ENCODE peak calls at places on chromosomes 16 and 17, in five cellular contexts. E, O, N, P and G are unnamed samples.
A peak's percentile ranks its signal among the peaks of the same experiment; 100 is the strongest.

GRCh38 chr16:8946544-8946943 is 17.2 kb downstream of the USP7 start:
- DNase-seq in E (no peak), O (peak; percentile 53), N (no peak), P (no peak), G (no peak)

GRCh38 chr16:18958621-18959578 is 24.8 kb upstream of the TMC7 start:
- DNase-seq in E (no peak), O (no peak), N (no peak), P (no peak), G (no peak)

GRCh38 chr17:9090641-9091096 is 69.4 kb downstream of the NTN1 start:
- DNase-seq in E (no peak), O (no peak), N (no peak), P (no peak), G (no peak)

GRCh38 chr16:58110590-58111330 is 18.4 kb downstream of the CFAP20 start:
- DNase-seq in E (no peak), O (no peak), N (no peak), P (no peak), G (no peak)

GRCh38 chr17:54974758-54975157 is 6.2 kb downstream of the STXBP4 start:
- DNase-seq in E (no peak), O (no peak), N (no peak), P (no peak), G (no peak)

GRCh38 chr17:19386276-19386863 is 620 bp downstream of the MFAP4 start:
- DNase-seq in E (no peak), O (no peak), N (peak; percentile 91), P (no peak), G (peak; percentile 67)

GRCh38 chr17:81156866-81157805 is 8.2 kb upstream of the PVALEF start:
- DNase-seq in E (no peak), O (no peak), N (no peak), P (no peak), G (no peak)

GRCh38 chr17:43389022-43389947 is 9.5 kb upstream of the ARL4D start:
- DNase-seq in E (no peak), O (peak; percentile 87), N (peak; percentile 89), P (peak; percentile 63), G (peak; percentile 78)

GRCh38 chr16:9469512-9469911 is 378.1 kb downstream of the HAPSTR1 start:
- DNase-seq in E (no peak), O (no peak), N (no peak), P (no peak), G (no peak)

GRCh38 chr16:58026705-58027340 is 1.3 kb downstream of the MMP15 start:
- DNase-seq in E (no peak), O (no peak), N (no peak), P (no peak), G (no peak)

GRCh38 chr17:550041-550398 is 164.6 kb downstream of the VPS53 start:
- DNase-seq in E (no peak), O (no peak), N (no peak), P (no peak), G (no peak)

GRCh38 chr16:17947165-17947564 is 389.4 kb downstream of the NPIPA8 start:
- DNase-seq in E (no peak), O (no peak), N (no peak), P (no peak), G (no peak)

GRCh38 chr16:61324044-61324443 is 712.2 kb downstream of the CDH8 start:
- DNase-seq in E (no peak), O (no peak), N (no peak), P (no peak), G (no peak)

GRCh38 chr17:15507001-15507400 is 39.6 kb upstream of the CDRT4 start:
- DNase-seq in E (no peak), O (no peak), N (no peak), P (no peak), G (no peak)

GRCh38 chr17:39171933-39172332 is 6.0 kb upstream of the ARL5C start:
- DNase-seq in E (no peak), O (no peak), N (no peak), P (no peak), G (no peak)

GRCh38 chr17:8143581-8144400 is 8.4 kb downstream of the PER1 start:
- DNase-seq in E (no peak), O (no peak), N (peak; percentile 26), P (no peak), G (no peak)

GRCh38 chr17:40558300-40558584 is 7.0 kb downstream of the CCR7 start:
- DNase-seq in E (no peak), O (peak; percentile 0), N (no peak), P (no peak), G (no peak)

GRCh38 chr16:29738514-29738913 is 7.3 kb downstream of the C16orf54 start:
- DNase-seq in E (no peak), O (peak; percentile 82), N (no peak), P (no peak), G (no peak)
- H3K4me3 ChIP-seq in E (no peak overlapping the region), O (no peak overlapping the region), N (no peak overlapping the region), P (no peak overlapping the region), G (no peak overlapping the region)

GRCh38 chr16:15464401-15465186 is 30.2 kb downstream of the BMERB1 start:
- DNase-seq in E (no peak), O (no peak), N (no peak), P (no peak), G (no peak)
- H3K4me3 ChIP-seq in E (no peak overlapping the region), O (no peak overlapping the region), N (no peak overlapping the region), P (no peak overlapping the region), G (no peak overlapping the region)

GRCh38 chr17:72122002-72122310 is 1.1 kb downstream of the SOX9 start:
- DNase-seq in E (no peak), O (peak; percentile 37), N (no peak), P (no peak), G (no peak)
- H3K4me3 ChIP-seq in E (peak overlapping the region; percentile 51), O (peak overlapping the region; percentile 80), N (no peak overlapping the region), P (peak overlapping the region; percentile 93), G (peak overlapping the region; percentile 50)

DNA sequence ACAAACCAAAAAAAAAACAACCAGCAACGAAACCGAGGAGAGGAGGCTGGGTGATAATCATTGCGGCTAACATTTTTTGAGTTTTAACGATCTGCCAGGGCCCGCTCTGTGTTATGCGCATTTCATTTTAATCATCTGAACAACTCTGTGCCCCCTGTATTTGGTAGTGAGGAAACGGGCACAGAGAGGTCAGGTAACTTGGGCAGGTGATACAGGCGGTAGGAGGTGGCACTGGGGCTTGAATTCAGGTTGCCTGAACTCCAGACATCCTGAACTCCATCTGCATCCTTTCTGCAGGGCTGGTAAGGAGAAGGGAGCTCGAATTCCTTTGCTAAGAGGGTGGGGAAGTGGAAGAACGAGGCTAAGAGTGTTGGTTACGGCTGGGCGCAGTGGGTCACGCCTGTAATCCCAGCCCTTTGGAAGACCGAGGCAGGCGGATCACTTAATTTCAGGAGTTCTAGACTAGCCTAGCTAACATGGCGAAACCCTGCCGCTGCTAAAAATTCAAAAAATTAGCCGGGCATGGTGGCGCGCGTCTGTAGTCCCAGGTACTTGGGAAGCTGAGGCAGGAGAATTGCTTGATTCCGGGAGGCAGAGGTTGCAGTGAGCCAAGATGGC is 1.1 kb downstream of the CLUAP1 start:
- DNase-seq in E (no peak), O (no peak), N (no peak), P (no peak), G (no peak)
- H3K4me3 ChIP-seq in E (peak overlapping the region; percentile 91), O (peak overlapping the region; percentile 68), N (peak overlapping the region; percentile 89), P (peak overlapping the region; percentile 93), G (no peak overlapping the region)

DNA sequence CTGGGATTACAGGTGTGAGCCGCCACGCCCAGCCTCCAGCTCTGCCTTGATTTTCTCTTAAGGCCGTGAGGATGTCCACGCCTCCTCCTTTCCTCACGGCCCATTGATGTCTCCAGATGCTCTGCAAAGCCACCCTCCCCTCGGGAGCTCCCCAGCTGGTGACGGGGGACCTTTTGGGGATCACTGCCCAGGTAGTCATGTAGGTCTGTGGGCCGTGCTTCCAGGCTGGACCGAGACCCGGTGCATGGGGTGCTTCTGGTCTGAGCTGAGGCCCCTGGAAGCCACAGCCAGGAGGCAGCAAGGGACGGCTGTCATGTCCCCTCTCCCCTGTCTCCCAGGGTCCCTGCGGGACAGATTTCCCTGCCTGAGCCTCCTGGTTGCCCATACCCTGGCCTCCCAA is 277.8 kb downstream of the SEC14L1 start:
- DNase-seq in E (no peak), O (no peak), N (no peak), P (no peak), G (no peak)
- H3K4me3 ChIP-seq in E (no peak overlapping the region), O (no peak overlapping the region), N (no peak overlapping the region), P (no peak overlapping the region), G (no peak overlapping the region)

GRCh38 chr17:29032067-29032551 is 10.8 kb upstream of the PIPOX start:
- DNase-seq in E (no peak), O (no peak), N (no peak), P (no peak), G (no peak)
- H3K4me3 ChIP-seq in E (no peak overlapping the region), O (no peak overlapping the region), N (no peak overlapping the region), P (no peak overlapping the region), G (no peak overlapping the region)

GRCh38 chr16:56935201-56935600 is 3.3 kb downstream of the HERPUD1 start:
- DNase-seq in E (no peak), O (no peak), N (no peak), P (no peak), G (no peak)
- H3K4me3 ChIP-seq in E (peak overlapping the region; percentile 100), O (peak overlapping the region; percentile 94), N (no peak overlapping the region), P (no peak overlapping the region), G (no peak overlapping the region)

GRCh38 chr17:79833110-79833450 is 6.2 kb downstream of the CBX4 start:
- DNase-seq in E (no peak), O (no peak), N (no peak), P (no peak), G (no peak)
- H3K4me3 ChIP-seq in E (no peak overlapping the region), O (no peak overlapping the region), N (no peak overlapping the region), P (no peak overlapping the region), G (no peak overlapping the region)